ENCODE peak calls at places on chromosomes 6 and 20, in four cellular contexts. D is fibroblast of the aortic adventitia; H is activated CD4-positive, alpha-beta T cell treated with anti-CD3 and anti-CD28 coated beads, Interleukin-2, amount 50 U/mL, for 24 hours; P is tibial artery. J is an unnamed sample.

GRCh38 chr6:122755901-122756300 is 23.6 kb upstream of the FABP7 start:
- DNase-seq in D (no peak), H (no peak), P (no peak), J (no peak)

GRCh38 chr6:50994026-50994720 is 175.5 kb downstream of the TFAP2B start:
- DNase-seq in D (no peak), H (no peak), P (no peak), J (no peak)

GRCh38 chr6:79084693-79085092 is 6.6 kb upstream of the PHIP start:
- DNase-seq in D (no peak), H (no peak), P (no peak), J (no peak)

GRCh38 chr6:131652472-131652871 is 15.4 kb downstream of the ENPP3 start:
- DNase-seq in D (peak), H (no peak), P (no peak), J (no peak)

GRCh38 chr6:113111550-113111949 is 745.6 kb upstream of the MARCKS start:
- DNase-seq in D (no peak), H (no peak), P (no peak), J (no peak)

GRCh38 chr20:6765469-6766058 is 1.9 kb upstream of the BMP2 start:
- DNase-seq in D (peak), H (no peak), P (no peak), J (no peak)

GRCh38 chr6:84801250-84801649 is 36.9 kb upstream of the TBX18 start:
- DNase-seq in D (no peak), H (no peak), P (no peak), J (no peak)

GRCh38 chr6:49676671-49677281 is 36.6 kb downstream of the CRISP2 start:
- DNase-seq in D (peak), H (no peak), P (no peak), J (no peak)

GRCh38 chr20:44209691-44210421 is 715 bp downstream of the OSER1 start:
- DNase-seq in D (peak), H (no peak), P (no peak), J (no peak)

GRCh38 chr6:11978169-11978987 is 33.7 kb upstream of the HIVEP1 start:
- DNase-seq in D (no peak), H (no peak), P (no peak), J (no peak)

GRCh38 chr20:59580208-59580980 is 23.9 kb upstream of the PHACTR3 start:
- DNase-seq in D (no peak), H (no peak), P (no peak), J (no peak)

GRCh38 chr20:57294558-57294957 is 28.1 kb upstream of the BMP7 start:
- DNase-seq in D (no peak), H (no peak), P (no peak), J (no peak)

J was measured in type B pancreatic cell.